ENCODE peak calls at places on chromosomes 1 and 21, in four cellular contexts. Y is mesendoderm, V is IMR-90, T is SK-N-SH. G is an unnamed sample.

GRCh38 chr1:234998174-234998741 is 130.4 kb downstream of the TOMM20 start:
- DNase-seq in Y (peak), V (no peak), T (no peak), G (no peak)

GRCh38 chr1:100516854-100517253 is 21.1 kb upstream of the GPR88 start:
- DNase-seq in Y (no peak), V (no peak), T (no peak), G (no peak)

GRCh38 chr21:36552458-36552800 is 72.5 kb upstream of the CLDN14 start:
- DNase-seq in Y (no peak), V (no peak), T (no peak), G (no peak)

GRCh38 chr21:39314155-39315027 is 959 bp upstream of the BRWD1 start:
- DNase-seq in Y (peak), V (peak), T (no peak), G (no peak)

GRCh38 chr1:164783778-164784555 is 225.0 kb downstream of the PBX1 start:
- DNase-seq in Y (no peak), V (no peak), T (no peak), G (no peak)

GRCh38 chr1:151898519-151898991 is 10.8 kb downstream of the THEM4 start:
- DNase-seq in Y (no peak), V (no peak), T (no peak), G (no peak)

GRCh38 chr1:228198977-228199590 is 8.8 kb upstream of the OBSCN start:
- DNase-seq in Y (peak), V (peak), T (peak), G (no peak)

GRCh38 chr1:244820131-244820530 is 15.3 kb upstream of the COX20 start:
- DNase-seq in Y (peak), V (no peak), T (no peak), G (no peak)

GRCh38 chr1:91166106-91166712 is 144.4 kb upstream of the ZNF644 start:
- DNase-seq in Y (peak), V (peak), T (peak), G (peak)

GRCh38 chr1:88013485-88013884 is 670.6 kb upstream of the PKN2 start:
- DNase-seq in Y (no peak), V (no peak), T (no peak), G (no peak)

GRCh38 chr1:224939844-224940425 is 10.5 kb downstream of the DNAH14 start:
- DNase-seq in Y (no peak), V (no peak), T (no peak), G (no peak)

GRCh38 chr1:15007842-15008241 is 145.7 kb upstream of the TMEM51 start:
- DNase-seq in Y (no peak), V (no peak), T (no peak), G (no peak)

GRCh38 chr1:51365774-51366173 is 35.4 kb upstream of the TTC39A start:
- DNase-seq in Y (no peak), V (no peak), T (no peak), G (no peak)

GRCh38 chr1:157154940-157155514 is 16.8 kb upstream of the ETV3 start:
- DNase-seq in Y (peak), V (peak), T (no peak), G (no peak)

GRCh38 chr1:174289644-174290310 is 130.5 kb downstream of the RABGAP1L start:
- DNase-seq in Y (no peak), V (no peak), T (no peak), G (no peak)

GRCh38 chr1:48684381-48684780 is 92.3 kb downstream of the BEND5 start:
- DNase-seq in Y (no peak), V (no peak), T (no peak), G (peak)

GRCh38 chr1:235901461-235901860 is 34.8 kb upstream of the LYST start:
- DNase-seq in Y (no peak), V (peak), T (no peak), G (no peak)

GRCh38 chr1:168531605-168532345 is 12.0 kb downstream of the XCL2 start:
- DNase-seq in Y (peak), V (no peak), T (peak), G (no peak)

GRCh38 chr1:101242331-101243050 is 5.7 kb downstream of the S1PR1 start:
- DNase-seq in Y (no peak), V (no peak), T (no peak), G (no peak)

GRCh38 chr21:44918581-44919033 is 2.1 kb downstream of the ITGB2 start:
- DNase-seq in Y (peak), V (no peak), T (no peak), G (peak)

GRCh38 chr1:198939946-198940345 is 301.1 kb downstream of the PTPRC start:
- DNase-seq in Y (no peak), V (no peak), T (no peak), G (no peak)

GRCh38 chr1:223135176-223135575 is 7.9 kb downstream of the TLR5 start:
- DNase-seq in Y (no peak), V (peak), T (no peak), G (no peak)

GRCh38 chr1:186888367-186888766 is 59.6 kb downstream of the PLA2G4A start:
- DNase-seq in Y (no peak), V (no peak), T (no peak), G (no peak)

GRCh38 chr1:61506231-61506630 is 218.7 kb downstream of the TM2D1 start:
- DNase-seq in Y (no peak), V (no peak), T (no peak), G (no peak)

GRCh38 chr1:29825274-29825940 is 589.1 kb downstream of the PTPRU start:
- DNase-seq in Y (no peak), V (no peak), T (no peak), G (no peak)

GRCh38 chr1:40612345-40612831 is 53.1 kb downstream of the RIMS3 start:
- DNase-seq in Y (peak), V (peak), T (peak), G (peak)

GRCh38 chr1:153922076-153922837 is 515 bp downstream of the GATAD2B start:
- DNase-seq in Y (peak), V (no peak), T (peak), G (peak)

GRCh38 chr1:51242546-51242945 is 6.5 kb downstream of the RNF11 start:
- DNase-seq in Y (no peak), V (no peak), T (no peak), G (no peak)

GRCh38 chr1:72178266-72178665 is 104.1 kb downstream of the NEGR1 start:
- DNase-seq in Y (no peak), V (peak), T (no peak), G (peak)

GRCh38 chr1:21175670-21176581 is 771 bp downstream of the EIF4G3 start:
- DNase-seq in Y (peak), V (no peak), T (peak), G (peak)

GRCh38 chr1:161068306-161069200 is 1.1 kb downstream of the ARHGAP30 start:
- DNase-seq in Y (no peak), V (no peak), T (no peak), G (no peak)

GRCh38 chr21:34086887-34087306 is 13.5 kb downstream of the MRPS6 start:
- DNase-seq in Y (no peak), V (no peak), T (no peak), G (no peak)

GRCh38 chr21:46347203-46347550 is 23.2 kb downstream of the PCNT start:
- DNase-seq in Y (no peak), V (no peak), T (peak), G (no peak)

GRCh38 chr21:33112151-33112550 is 42.2 kb downstream of the OLIG1 start:
- DNase-seq in Y (no peak), V (no peak), T (no peak), G (no peak)

GRCh38 chr1:5575396-5576110 is 416.7 kb downstream of the NPHP4 start:
- DNase-seq in Y (no peak), V (no peak), T (no peak), G (no peak)

GRCh38 chr1:69138172-69138571 is 429.6 kb upstream of the LRRC7 start:
- DNase-seq in Y (no peak), V (no peak), T (no peak), G (no peak)

GRCh38 chr1:18632711-18633427 is 2.2 kb downstream of the PAX7 start:
- DNase-seq in Y (peak), V (no peak), T (peak), G (peak)

GRCh38 chr1:18629659-18630510 is 761 bp upstream of the PAX7 start:
- DNase-seq in Y (peak), V (no peak), T (no peak), G (peak)

GRCh38 chr1:18632218-18632588 is 1.6 kb downstream of the PAX7 start:
- DNase-seq in Y (peak), V (no peak), T (peak), G (peak)

GRCh38 chr1:18631496-18632217 is 1.0 kb downstream of the PAX7 start:
- DNase-seq in Y (no peak), V (no peak), T (peak), G (peak)

DNA sequence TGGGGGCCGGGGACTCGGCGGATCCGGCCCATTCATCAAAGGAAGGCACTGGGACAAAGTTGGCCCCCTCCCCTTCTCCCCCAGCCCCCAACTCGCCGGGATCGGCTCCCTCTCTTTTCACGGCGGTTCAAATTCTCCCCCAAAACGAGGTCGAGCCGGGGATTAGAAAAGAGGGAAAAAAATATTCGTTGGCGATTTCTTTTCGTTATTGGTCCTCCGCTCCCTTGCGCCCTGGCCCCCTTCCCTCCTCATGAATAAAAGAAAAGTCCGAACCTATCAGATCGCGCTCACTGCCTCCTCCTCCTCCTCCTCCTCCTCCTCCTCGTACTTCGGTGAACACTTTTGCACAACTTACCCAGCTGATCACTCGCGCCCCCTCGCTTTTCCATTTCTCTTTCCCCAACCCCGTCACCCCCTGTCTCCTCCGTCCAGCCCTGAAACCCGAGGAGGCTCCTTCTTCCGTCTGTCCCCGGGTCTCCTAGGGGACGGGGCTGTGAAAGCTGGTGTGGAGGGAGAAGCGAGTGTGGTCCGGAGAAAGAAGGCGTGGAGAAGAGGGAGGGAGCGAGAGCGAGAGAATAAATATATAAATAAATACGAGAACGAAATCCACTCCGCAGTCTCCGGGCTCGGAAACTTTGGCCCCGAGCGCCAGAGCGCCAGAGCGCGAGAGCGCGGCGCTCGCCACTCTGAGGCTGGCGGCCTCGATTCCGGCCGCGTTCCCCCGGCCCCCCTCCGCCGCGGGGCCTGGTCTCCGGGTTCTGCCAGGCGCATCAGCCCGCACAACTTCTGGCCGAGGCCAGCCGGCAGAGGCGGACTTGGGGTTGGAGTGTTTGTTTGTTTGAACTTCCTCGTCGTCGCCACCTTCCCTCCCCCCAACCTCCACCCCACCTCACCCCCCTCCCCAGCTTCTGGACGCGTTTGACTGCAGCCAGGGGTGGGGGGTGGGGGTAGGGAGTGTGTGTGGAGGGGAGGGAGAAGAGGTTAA is at the start of gene PAX7:
- DNase-seq in Y (peak), V (no peak), T (peak), G (peak)
- H3K4me2 ChIP-seq in Y (peak), V (no peak), T (no peak), G (peak)

GRCh38 chr1:10510520-10511493 is 36.1 kb downstream of the PEX14 start:
- DNase-seq in Y (no peak), V (peak), T (no peak), G (no peak)

GRCh38 chr1:10509823-10510509 is 35.2 kb downstream of the PEX14 start:
- DNase-seq in Y (no peak), V (no peak), T (no peak), G (no peak)

GRCh38 chr1:10506677-10507047 is 31.9 kb downstream of the PEX14 start:
- DNase-seq in Y (no peak), V (no peak), T (no peak), G (no peak)

GRCh38 chr1:10507111-10507879 is 32.5 kb downstream of the PEX14 start:
- DNase-seq in Y (peak), V (peak), T (peak), G (peak)

DNA sequence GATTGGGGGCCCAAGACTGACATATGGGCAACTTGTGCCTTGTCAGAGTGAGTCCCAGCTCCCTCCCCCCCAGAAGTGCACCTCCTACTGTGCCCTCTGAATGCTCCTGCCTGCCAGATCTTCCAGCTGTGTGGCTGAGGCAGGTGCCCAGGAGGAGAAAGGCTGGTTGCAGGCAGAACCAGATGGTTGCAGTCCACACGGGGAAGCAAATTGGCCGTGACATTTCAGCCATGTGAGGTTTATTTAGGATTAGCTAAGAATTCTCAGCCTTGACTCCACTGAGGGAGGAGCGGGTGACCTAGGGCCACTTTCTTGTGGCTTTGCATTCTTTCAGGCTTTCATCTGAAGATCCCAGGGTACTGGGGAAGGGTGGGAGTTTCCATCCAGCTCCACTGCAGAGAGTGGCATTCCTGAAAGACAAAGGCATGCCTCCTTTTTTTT is 33.8 kb downstream of the PEX14 start:
- DNase-seq in Y (peak), V (peak), T (peak), G (peak)
- H3K4me3 ChIP-seq in Y (no peak), V (no peak), T (no peak), G (no peak)

GRCh38 chr1:208254376-208254775 is 10.2 kb upstream of the PLXNA2 start:
- DNase-seq in Y (no peak), V (no peak), T (no peak), G (no peak)

GRCh38 chr1:208252126-208252853 is 8.1 kb upstream of the PLXNA2 start:
- DNase-seq in Y (peak), V (no peak), T (peak), G (peak)

GRCh38 chr1:208251015-208251414 is 6.8 kb upstream of the PLXNA2 start:
- DNase-seq in Y (no peak), V (no peak), T (no peak), G (no peak)

GRCh38 chr1:208254862-208255261 is 10.7 kb upstream of the PLXNA2 start:
- DNase-seq in Y (no peak), V (peak), T (no peak), G (no peak)

DNA sequence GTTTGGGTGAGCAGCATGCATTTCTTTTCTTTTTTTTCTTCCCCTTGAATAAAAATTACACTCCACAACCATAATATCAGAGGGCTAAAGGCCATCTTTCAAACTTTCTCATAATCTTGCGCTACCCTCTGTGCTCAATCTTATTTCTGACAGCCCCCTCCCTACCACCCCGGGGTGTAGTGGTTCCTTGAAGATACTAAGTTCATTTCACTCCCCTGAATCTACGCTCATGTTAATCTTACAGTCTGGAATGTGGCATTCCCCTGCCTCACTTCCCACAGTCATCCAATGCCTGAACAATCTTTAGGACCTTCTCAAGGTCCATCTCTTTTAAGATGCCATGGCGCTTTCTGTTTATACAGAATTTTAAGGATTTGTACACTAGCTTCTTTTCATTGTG is 9.0 kb upstream of the PLXNA2 start:
- DNase-seq in Y (no peak), V (no peak), T (no peak), G (no peak)
- H3K4me2 ChIP-seq in Y (no peak), V (no peak), T (no peak), G (peak)

GRCh38 chr1:66335859-66336640 is 197.9 kb upstream of the SGIP1 start:
- DNase-seq in Y (peak), V (peak), T (no peak), G (no peak)
- H3K4me3 ChIP-seq in Y (no peak), V (peak), T (no peak), G (no peak)

DNA sequence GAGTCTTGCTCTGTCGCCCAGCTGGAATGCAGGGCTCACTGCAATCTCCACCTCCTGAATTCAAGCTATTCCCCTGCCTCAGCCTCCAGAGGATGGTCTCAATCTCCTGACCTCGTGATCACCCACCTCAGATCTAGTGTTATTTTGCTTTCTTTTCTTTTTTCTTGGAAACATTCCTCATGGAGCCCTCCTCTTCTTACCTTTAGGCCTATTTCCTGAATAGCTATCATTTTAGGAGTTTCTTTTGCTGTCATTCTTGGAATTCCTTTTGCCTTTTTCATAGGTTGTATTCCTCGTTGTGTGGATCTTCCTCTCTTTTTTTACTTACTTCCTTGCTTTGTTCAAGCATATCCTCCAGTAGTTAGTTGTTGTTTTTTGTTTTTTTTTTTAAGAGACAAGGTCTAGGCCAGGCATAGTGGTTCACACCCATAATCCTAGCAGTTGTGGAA is 173.8 kb downstream of the RASAL2 start:
- DNase-seq in Y (peak), V (peak), T (no peak), G (no peak)
- H3K4me2 ChIP-seq in Y (no peak), V (peak), T (peak), G (no peak)

GRCh38 chr21:42063206-42063577 is 7.9 kb upstream of the UMODL1 start:
- DNase-seq in Y (no peak), V (no peak), T (no peak), G (no peak)
- H3K4me3 ChIP-seq in Y (no peak), V (no peak), T (no peak), G (no peak)